ENCODE peak calls at places on chromosomes 13 and 19, in four cellular contexts. C is IMR-90; F is CD8-positive, alpha-beta memory T cell; A is adrenal gland. O is an unnamed sample. For H3K4me1, the result is how much of the 10 kb centered on the place peaks cover.

GRCh38 chr19:7535035-7535992 is at the start of gene PNPLA6:
- DNase-seq in C (peak), F (peak), A (peak), O (no peak)

GRCh38 chr19:35178701-35179100 is 24.2 kb downstream of the FXYD5 start:
- DNase-seq in C (no peak), F (no peak), A (no peak), O (no peak)

GRCh38 chr19:33268162-33268991 is 34.0 kb downstream of the CEBPA start:
- DNase-seq in C (no peak), F (no peak), A (no peak), O (no peak)

GRCh38 chr13:67416047-67416925 is 186.2 kb upstream of the PCDH9 start:
- DNase-seq in C (peak), F (no peak), A (no peak), O (peak)

GRCh38 chr19:17249887-17250548 is 4.3 kb upstream of the NR2F6 start:
- DNase-seq in C (no peak), F (no peak), A (no peak), O (no peak)

GRCh38 chr13:99605417-99606321 is 104.4 kb downstream of the TM9SF2 start:
- DNase-seq in C (no peak), F (peak), A (peak), O (no peak)

GRCh38 chr19:2315818-2316353 is 7.9 kb upstream of the LINGO3 start:
- DNase-seq in C (peak), F (no peak), A (peak), O (no peak)

GRCh38 chr19:18443831-18444230 is 5.9 kb upstream of the ISYNA1 start:
- DNase-seq in C (no peak), F (no peak), A (no peak), O (no peak)

GRCh38 chr13:86585826-86586225 is 786.6 kb upstream of the SLITRK6 start:
- DNase-seq in C (peak), F (no peak), A (peak), O (no peak)

GRCh38 chr13:41411536-41411935 is 45.8 kb upstream of the RGCC start:
- DNase-seq in C (peak), F (no peak), A (no peak), O (no peak)

GRCh38 chr19:12695514-12695913 is 917 bp downstream of the FBXW9 start:
- DNase-seq in C (no peak), F (no peak), A (no peak), O (no peak)

GRCh38 chr19:12694641-12695040 is 1.8 kb downstream of the FBXW9 start:
- DNase-seq in C (no peak), F (no peak), A (no peak), O (no peak)

GRCh38 chr19:12696366-12697335 is at the start of gene FBXW9:
- DNase-seq in C (peak), F (peak), A (peak), O (peak)

GRCh38 chr19:12695997-12696365 is 450 bp downstream of the FBXW9 start:
- DNase-seq in C (no peak), F (no peak), A (no peak), O (no peak)

DNA sequence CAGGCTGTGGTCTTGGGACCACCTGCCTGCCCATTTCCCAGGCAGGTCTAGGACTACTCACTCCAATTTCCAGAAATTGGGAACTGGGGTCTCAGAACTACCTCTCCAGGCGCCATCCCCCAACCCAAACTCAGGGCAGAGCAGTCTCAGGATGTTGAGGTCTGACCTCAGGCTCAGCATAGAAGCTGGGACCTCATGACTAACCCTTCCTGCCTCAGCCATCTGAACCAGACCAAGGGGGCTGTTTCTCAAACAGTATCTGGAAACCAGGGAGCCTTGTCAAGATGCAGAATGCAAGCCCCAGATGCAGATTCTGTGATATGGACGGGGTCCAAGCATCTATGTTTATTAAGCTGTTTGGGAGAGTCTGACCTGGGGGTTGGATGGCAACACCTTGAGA is 1.3 kb downstream of the FBXW9 start:
- DNase-seq in C (no peak), F (no peak), A (no peak), O (no peak)
- H3K4me3 ChIP-seq in C (no peak), F (no peak), A (no peak), O (no peak)

GRCh38 chr19:5171711-5172110 is 168.9 kb downstream of the PTPRS start:
- DNase-seq in C (no peak), F (no peak), A (no peak), O (no peak)
- H3K4me1 ChIP-seq in C (under half), F (under half), A (under half), O (under half)

GRCh38 chr13:79403113-79403512 is 2.9 kb downstream of the RBM26 start:
- DNase-seq in C (no peak), F (no peak), A (no peak), O (no peak)
- H3K4me3 ChIP-seq in C (no peak), F (peak), A (no peak), O (no peak)

GRCh38 chr13:26048745-26049144 is 3.1 kb downstream of the SHISA2 start:
- DNase-seq in C (no peak), F (no peak), A (no peak), O (no peak)
- H3K4me1 ChIP-seq in C (under half), F (under half), A (under half), O (under half)

O was measured in iPS DF 6.9.